ENCODE peak calls at places on chromosomes 6 and 20, in seven cellular contexts. C is cardiac muscle cell; G is heart left ventricle; A is CD8-positive, alpha-beta T cell; H is fibroblast of lung; S is mammary epithelial cell; J is heart right ventricle. I is an unnamed sample.

GRCh38 chr6:24394777-24395437 is 7.8 kb upstream of the MRS2 start:
- DNase-seq in C (no peak), G (no peak), A (no peak), H (peak; percentile 78), S (peak; percentile 85), J (no peak), I (no peak)

GRCh38 chr6:3147914-3148757 is 9.2 kb downstream of the TUBB2A start:
- DNase-seq in C (no peak), G (no peak), A (no peak), H (no peak), S (no peak), J (no peak), I (no peak)

GRCh38 chr6:34904990-34905613 is 16.0 kb downstream of the ANKS1A start:
- DNase-seq in C (no peak), G (no peak), A (no peak), H (no peak), S (no peak), J (no peak), I (no peak)

GRCh38 chr6:77124604-77125003 is 338.7 kb downstream of the HTR1B start:
- DNase-seq in C (peak; percentile 5), G (no peak), A (no peak), H (no peak), S (peak; percentile 75), J (no peak), I (no peak)

GRCh38 chr6:13575377-13575775 is 975 bp downstream of the SIRT5 start:
- DNase-seq in C (no peak), G (no peak), A (no peak), H (no peak), S (no peak), J (no peak), I (no peak)

GRCh38 chr6:12474167-12475140 is 184.3 kb downstream of the EDN1 start:
- DNase-seq in C (no peak), G (no peak), A (no peak), H (no peak), S (peak; percentile 81), J (no peak), I (no peak)

GRCh38 chr20:62778601-62779416 is 17.5 kb upstream of the MRGBP start:
- DNase-seq in C (no peak), G (no peak), A (no peak), H (no peak), S (no peak), J (no peak), I (no peak)

GRCh38 chr6:501891-502601 is 110.5 kb downstream of the IRF4 start:
- DNase-seq in C (no peak), G (no peak), A (peak; percentile 16), H (peak; percentile 15), S (no peak), J (no peak), I (no peak)

GRCh38 chr6:47131773-47132172 is 89.6 kb upstream of the ADGRF1 start:
- DNase-seq in C (no peak), G (no peak), A (no peak), H (no peak), S (no peak), J (no peak), I (no peak)

GRCh38 chr20:64092258-64093012 is 8.2 kb upstream of the LKAAEAR1 start:
- DNase-seq in C (no peak), G (no peak), A (no peak), H (no peak), S (no peak), J (no peak), I (no peak)

GRCh38 chr6:7341271-7341670 is 28.3 kb upstream of the SSR1 start:
- DNase-seq in C (no peak), G (no peak), A (no peak), H (no peak), S (no peak), J (no peak), I (no peak)

GRCh38 chr6:111841822-111842221 is 31.4 kb downstream of the FYN start:
- DNase-seq in C (no peak), G (peak; percentile 44), A (peak; percentile 46), H (peak; percentile 65), S (no peak), J (peak; percentile 44), I (no peak)

GRCh38 chr6:163886394-163886793 is 471.9 kb downstream of the QKI start:
- DNase-seq in C (no peak), G (no peak), A (no peak), H (no peak), S (no peak), J (no peak), I (no peak)

GRCh38 chr6:106512048-106512957 is 117.0 kb downstream of the RTN4IP1 start:
- DNase-seq in C (peak; percentile 51), G (peak; percentile 70), A (peak; percentile 71), H (peak; percentile 56), S (peak; percentile 68), J (peak; percentile 70), I (peak; percentile 26)

GRCh38 chr20:36215778-36216177 is 20.5 kb upstream of the AAR2 start:
- DNase-seq in C (no peak), G (no peak), A (no peak), H (no peak), S (no peak), J (no peak), I (no peak)

GRCh38 chr6:161838306-161839035 is 564.6 kb upstream of the AGPAT4 start:
- DNase-seq in C (peak; percentile 65), G (peak; percentile 44), A (no peak), H (no peak), S (no peak), J (no peak), I (peak; percentile 25)

GRCh38 chr6:145263807-145264206 is 471.5 kb downstream of the EPM2A start:
- DNase-seq in C (peak; percentile 49), G (no peak), A (no peak), H (no peak), S (no peak), J (no peak), I (peak; percentile 49)

GRCh38 chr6:9482030-9482731 is 932.7 kb downstream of the TFAP2A start:
- DNase-seq in C (no peak), G (no peak), A (no peak), H (peak; percentile 92), S (peak; percentile 90), J (no peak), I (no peak)
- H3K36me3 ChIP-seq in C (no peaks in the 10 kb centered on the region), G (no peaks in the 10 kb centered on the region), A (no peaks in the 10 kb centered on the region), H (no peaks in the 10 kb centered on the region), S (no peaks in the 10 kb centered on the region), J (no peaks in the 10 kb centered on the region), I (no peaks in the 10 kb centered on the region)

DNA sequence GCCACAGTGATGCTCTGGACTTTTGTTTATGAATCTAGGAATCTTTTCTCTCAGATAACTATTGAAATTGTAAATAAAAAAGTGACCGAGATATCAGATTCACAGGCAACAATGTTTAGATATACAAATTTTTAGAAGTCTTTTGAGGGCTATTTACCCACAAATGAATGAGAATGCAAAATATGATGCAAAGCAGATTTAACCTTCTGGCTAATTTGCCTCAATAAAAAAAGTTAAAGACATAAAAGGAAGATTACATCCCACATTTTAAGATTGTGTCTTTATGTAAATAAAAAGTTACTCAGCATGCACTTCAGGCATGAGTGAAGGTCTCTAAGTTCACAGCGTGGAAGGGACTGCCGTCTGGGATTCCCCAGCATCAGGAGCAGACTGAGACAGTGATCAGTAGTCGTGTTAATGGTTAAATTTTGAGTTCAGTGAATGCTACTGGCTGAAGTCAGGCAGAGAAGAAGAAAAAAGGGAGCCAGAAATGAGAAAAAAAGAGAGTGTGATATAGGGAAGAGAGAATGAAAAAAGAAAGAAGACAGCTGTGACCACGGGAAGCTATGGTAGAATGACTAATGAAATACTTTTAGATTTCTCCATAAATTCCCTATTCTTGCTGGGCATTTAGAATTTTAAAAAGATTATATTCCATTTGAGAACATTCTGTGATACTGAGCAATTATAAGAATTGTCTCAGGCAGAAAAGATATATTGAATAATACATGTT is 93.6 kb downstream of the MYB start:
- DNase-seq in C (no peak), G (no peak), A (no peak), H (no peak), S (no peak), J (no peak), I (no peak)
- H3K4me3 ChIP-seq in C (no peak overlapping the region), G (no peak overlapping the region), A (no peak overlapping the region), H (no peak overlapping the region), S (no peak overlapping the region), J (no peak overlapping the region), I (no peak overlapping the region)

GRCh38 chr6:96755096-96755495 is 82.2 kb downstream of the GPR63 start:
- DNase-seq in C (no peak), G (no peak), A (no peak), H (no peak), S (no peak), J (no peak), I (no peak)

GRCh38 chr6:96761794-96762193 is 75.5 kb downstream of the GPR63 start:
- DNase-seq in C (no peak), G (no peak), A (no peak), H (no peak), S (no peak), J (no peak), I (no peak)

GRCh38 chr6:96762599-96762998 is 74.7 kb downstream of the GPR63 start:
- DNase-seq in C (no peak), G (no peak), A (no peak), H (no peak), S (no peak), J (no peak), I (no peak)

DNA sequence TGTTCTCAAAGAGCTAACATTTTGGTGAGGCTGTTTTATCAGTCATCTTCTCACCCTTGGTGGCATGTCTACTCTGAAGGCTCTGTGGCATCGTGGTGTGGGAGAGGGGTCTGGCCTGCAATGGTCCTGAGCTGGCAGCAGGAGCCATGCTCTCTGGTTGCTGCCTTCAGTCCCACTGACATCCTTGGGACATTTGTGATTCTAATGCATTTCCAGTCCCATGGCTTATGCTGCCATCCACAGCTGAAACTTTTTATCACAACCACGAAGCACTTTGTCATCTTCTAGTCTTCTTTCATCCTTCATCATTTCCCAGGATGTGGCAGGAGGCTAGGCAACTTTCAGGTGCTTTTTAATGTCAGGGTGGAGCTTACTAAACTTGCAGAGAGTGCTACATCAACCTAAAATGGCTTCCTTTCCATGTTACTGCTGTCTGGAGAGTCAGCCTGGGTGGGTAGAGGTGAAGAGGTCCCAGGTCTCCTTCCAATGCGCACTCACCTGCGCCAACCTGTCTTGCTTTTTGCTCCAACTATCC is 77.1 kb downstream of the GPR63 start:
- DNase-seq in C (no peak), G (no peak), A (no peak), H (no peak), S (no peak), J (no peak), I (no peak)
- H3K36me3 ChIP-seq in C (no peaks in the 10 kb centered on the region), G (no peaks in the 10 kb centered on the region), A (no peaks in the 10 kb centered on the region), H (no peaks in the 10 kb centered on the region), S (no peaks in the 10 kb centered on the region), J (no peaks in the 10 kb centered on the region), I (no peaks in the 10 kb centered on the region)

GRCh38 chr20:23084282-23084844 is 1.8 kb downstream of the CD93 start:
- DNase-seq in C (no peak), G (no peak), A (no peak), H (no peak), S (no peak), J (no peak), I (no peak)

GRCh38 chr20:23085415-23086055 is 589 bp downstream of the CD93 start:
- DNase-seq in C (no peak), G (no peak), A (no peak), H (no peak), S (no peak), J (no peak), I (no peak)

GRCh38 chr20:23084845-23085355 is 1.2 kb downstream of the CD93 start:
- DNase-seq in C (no peak), G (peak; percentile 61), A (no peak), H (no peak), S (no peak), J (peak; percentile 46), I (no peak)

GRCh38 chr20:23082846-23083552 is 3.1 kb downstream of the CD93 start:
- DNase-seq in C (peak; percentile 61), G (peak; percentile 64), A (no peak), H (no peak), S (no peak), J (peak; percentile 75), I (no peak)

GRCh38 chr20:23083553-23084220 is 2.4 kb downstream of the CD93 start:
- DNase-seq in C (no peak), G (no peak), A (no peak), H (no peak), S (no peak), J (no peak), I (no peak)
- H3K4me3 ChIP-seq in C (no peak overlapping the region), G (peak overlapping the region; percentile 59), A (no peak overlapping the region), H (no peak overlapping the region), S (no peak overlapping the region), J (peak overlapping the region; percentile 56), I (no peak overlapping the region)